ENCODE peak calls at places on chromosomes 11 and 22, in four cellular contexts. A is GM12891, P is K562, S is H1. O is an unnamed sample.

GRCh38 chr11:66012946-66013761 is 1.3 kb downstream of the CST6 start:
- DNase-seq in A (no peak), P (peak), S (no peak), O (no peak)

GRCh38 chr22:48491451-48491941 is 1336.2 kb downstream of the BRD1 start:
- DNase-seq in A (no peak), P (no peak), S (no peak), O (no peak)

GRCh38 chr22:48486163-48486957 is 1341.3 kb downstream of the BRD1 start:
- DNase-seq in A (no peak), P (no peak), S (no peak), O (no peak)

GRCh38 chr11:95067828-95068244 is 1.1 kb downstream of the SRSF8 start:
- DNase-seq in A (no peak), P (peak), S (no peak), O (no peak)

GRCh38 chr22:20524004-20524481 is 16.6 kb downstream of the MED15 start:
- DNase-seq in A (no peak), P (no peak), S (no peak), O (no peak)

GRCh38 chr11:36818410-36818809 is 220.4 kb upstream of the RAG2 start:
- DNase-seq in A (no peak), P (peak), S (no peak), O (no peak)

GRCh38 chr11:126332221-126332711 is 23.2 kb upstream of the ST3GAL4 start:
- DNase-seq in A (no peak), P (no peak), S (no peak), O (no peak)

GRCh38 chr11:19455731-19456130 is 215.0 kb upstream of the E2F8 start:
- DNase-seq in A (no peak), P (no peak), S (no peak), O (no peak)

GRCh38 chr22:33957086-33957485 is 36.8 kb upstream of the LARGE1 start:
- DNase-seq in A (no peak), P (no peak), S (no peak), O (no peak)

GRCh38 chr11:111918390-111919256 is at the start of gene C11orf52:
- DNase-seq in A (no peak), P (peak), S (peak), O (no peak)

GRCh38 chr11:121372028-121372427 is 79.5 kb downstream of the SC5D start:
- DNase-seq in A (no peak), P (no peak), S (no peak), O (no peak)

GRCh38 chr22:39527481-39527961 is 5.0 kb downstream of the RPS19BP1 start:
- DNase-seq in A (no peak), P (peak), S (no peak), O (no peak)

GRCh38 chr22:24106385-24107381 is 74.6 kb upstream of the SUSD2 start:
- DNase-seq in A (peak), P (no peak), S (no peak), O (no peak)

GRCh38 chr11:111942826-111943225 is 5.7 kb downstream of the DIXDC1 start:
- DNase-seq in A (no peak), P (no peak), S (no peak), O (no peak)

GRCh38 chr22:38632528-38632927 is 23.7 kb downstream of the FAM227A start:
- DNase-seq in A (no peak), P (peak), S (no peak), O (no peak)

GRCh38 chr11:108135845-108136599 is 14.7 kb downstream of the ACAT1 start:
- DNase-seq in A (peak), P (peak), S (no peak), O (no peak)

GRCh38 chr11:22734628-22735345 is 68.4 kb downstream of the GAS2 start:
- DNase-seq in A (no peak), P (no peak), S (no peak), O (no peak)

GRCh38 chr11:62125881-62126280 is 2.1 kb downstream of the INCENP start:
- DNase-seq in A (no peak), P (peak), S (no peak), O (no peak)

GRCh38 chr11:120554771-120555432 is 43.4 kb downstream of the GRIK4 start:
- DNase-seq in A (no peak), P (no peak), S (no peak), O (no peak)

GRCh38 chr11:120184946-120185677 is 25.7 kb upstream of the OAF start:
- DNase-seq in A (no peak), P (no peak), S (no peak), O (no peak)

GRCh38 chr22:23696326-23696851 is 5.6 kb downstream of the RGL4 start:
- DNase-seq in A (peak), P (no peak), S (no peak), O (peak)

DNA sequence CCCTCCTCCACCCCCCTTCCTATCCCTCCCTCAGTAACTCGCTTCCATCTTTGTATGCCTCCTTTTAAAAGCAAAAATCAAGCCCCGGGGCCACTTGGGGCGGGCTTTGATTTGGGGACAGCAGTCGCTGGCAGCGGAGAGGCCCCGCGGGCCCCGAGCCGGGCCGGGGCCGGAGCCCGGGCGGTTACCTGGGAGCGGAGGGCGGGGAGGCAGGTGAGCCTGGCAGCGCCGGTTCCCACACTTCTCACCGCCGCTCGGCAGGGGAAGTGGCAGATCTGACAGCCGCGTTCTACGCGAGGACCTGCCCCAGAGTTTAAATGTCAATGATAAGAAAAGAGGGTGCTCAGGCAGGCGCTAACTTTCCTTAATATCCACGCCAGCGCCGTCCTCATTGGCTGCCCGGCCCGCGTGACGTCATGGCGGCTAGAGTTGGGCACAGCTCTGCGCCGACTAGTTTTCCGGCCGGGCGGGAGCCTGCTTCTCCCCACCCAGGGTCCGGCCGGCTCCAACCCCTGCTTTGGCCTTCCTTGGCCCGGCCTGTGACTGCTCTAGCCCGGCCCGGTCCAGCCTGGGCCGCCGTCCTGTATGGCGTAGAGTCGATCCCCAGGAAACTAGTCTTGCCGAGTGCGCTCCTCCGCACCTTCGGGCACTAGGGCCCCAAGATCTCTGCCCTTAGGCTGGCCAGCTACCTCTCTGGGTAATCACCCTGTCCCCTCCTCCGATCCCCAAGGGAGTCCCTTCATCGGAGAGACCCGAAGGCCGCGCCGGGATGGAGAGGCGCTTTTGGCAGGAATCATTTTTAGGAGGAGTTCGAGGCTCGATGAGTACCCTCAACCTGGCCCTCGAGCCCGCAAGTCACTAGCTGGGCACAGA is 6.7 kb upstream of the PAX6 start:
- DNase-seq in A (no peak), P (no peak), S (no peak), O (no peak)
- TF ChIP-seq POLR2A in A (no peak), P (no peak), S (no peak), O (no peak)

DNA sequence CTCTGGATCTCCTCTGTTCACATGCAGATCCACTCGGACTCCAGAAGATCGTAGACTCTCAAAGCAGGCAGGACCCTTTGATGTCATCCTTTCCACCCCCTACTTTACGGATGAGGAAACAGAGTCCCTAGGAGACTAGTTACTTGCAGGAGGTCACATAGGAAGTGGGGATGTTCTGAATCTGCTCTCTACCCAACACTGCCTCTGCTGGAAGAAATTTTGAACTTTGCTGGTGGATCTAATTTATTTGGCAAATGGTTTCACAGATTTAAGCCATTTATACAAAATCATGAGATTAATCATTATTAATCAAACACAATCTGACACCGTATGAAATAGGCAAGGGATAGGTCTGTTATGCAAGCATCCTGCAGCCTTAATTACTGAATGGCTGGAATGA is 55.0 kb upstream of the USP47 start:
- DNase-seq in A (no peak), P (no peak), S (no peak), O (no peak)
- TF ChIP-seq TAF1 in A (no peak), P (no peak), S (no peak), O (no peak)

GRCh38 chr11:72833083-72833733 is 19.0 kb downstream of the ATG16L2 start:
- DNase-seq in A (no peak), P (no peak), S (no peak), O (no peak)

GRCh38 chr11:72834905-72835304 is 20.7 kb downstream of the ATG16L2 start:
- DNase-seq in A (no peak), P (no peak), S (no peak), O (no peak)

GRCh38 chr11:72832301-72833082 is 18.3 kb downstream of the ATG16L2 start:
- DNase-seq in A (no peak), P (no peak), S (no peak), O (no peak)

GRCh38 chr11:72836111-72836510 is 21.9 kb downstream of the ATG16L2 start:
- DNase-seq in A (no peak), P (no peak), S (no peak), O (no peak)

GRCh38 chr11:72833792-72834501 is 19.7 kb downstream of the ATG16L2 start:
- DNase-seq in A (no peak), P (no peak), S (no peak), O (no peak)
- TF ChIP-seq POLR2AphosphoS5 in A (no peak), P (no peak), S (no peak), O (no peak)

GRCh38 chr11:6609502-6610015 is 2.5 kb downstream of the TAF10 start:
- DNase-seq in A (no peak), P (no peak), S (no peak), O (no peak)
- TF ChIP-seq POLR2A in A (no peak), P (peak), S (peak), O (peak)